ENCODE peak calls at places on chromosomes 11 and 22, in eight cellular contexts. Q is fibroblast of pulmonary artery, H is colonic mucosa, C is nephron progenitor cell, M is lower leg skin, S is right atrium auricular region, B is Caco-2, L is BJ. G is an unnamed sample.

GRCh38 chr11:47433991-47434786 is 8.0 kb upstream of the PSMC3 start:
- DNase-seq in Q (peak), H (no peak), C (no peak), M (no peak), S (no peak), B (no peak), L (peak), G (no peak)

GRCh38 chr22:26748845-26749244 is 91.5 kb downstream of the MIAT start:
- DNase-seq in Q (no peak), H (no peak), C (no peak), M (no peak), S (no peak), B (no peak), L (no peak), G (no peak)

GRCh38 chr22:19516378-19517170 is 7.6 kb downstream of the CLDN5 start:
- DNase-seq in Q (no peak), H (no peak), C (no peak), M (no peak), S (no peak), B (no peak), L (no peak), G (no peak)

GRCh38 chr11:73221451-73221850 is 3.4 kb downstream of the P2RY2 start:
- DNase-seq in Q (no peak), H (no peak), C (no peak), M (no peak), S (no peak), B (peak), L (no peak), G (no peak)

GRCh38 chr11:17498058-17498457 is 21.4 kb upstream of the ABCC8 start:
- DNase-seq in Q (no peak), H (peak), C (no peak), M (no peak), S (no peak), B (no peak), L (no peak), G (no peak)

GRCh38 chr11:32244453-32244852 is 153.6 kb downstream of the RCN1 start:
- DNase-seq in Q (no peak), H (no peak), C (no peak), M (no peak), S (no peak), B (no peak), L (no peak), G (no peak)

GRCh38 chr11:31802609-31802989 is 8.5 kb downstream of the PAX6 start:
- DNase-seq in Q (no peak), H (no peak), C (peak), M (no peak), S (no peak), B (no peak), L (no peak), G (no peak)

GRCh38 chr11:108620958-108621772 is 27.6 kb upstream of the EXPH5 start:
- DNase-seq in Q (no peak), H (no peak), C (no peak), M (no peak), S (no peak), B (no peak), L (no peak), G (no peak)

GRCh38 chr22:37633693-37634504 is 5.6 kb upstream of the SH3BP1 start:
- DNase-seq in Q (peak), H (peak), C (peak), M (peak), S (peak), B (no peak), L (peak), G (peak)

GRCh38 chr11:86942212-86942611 is 13.0 kb downstream of the FZD4 start:
- DNase-seq in Q (peak), H (no peak), C (no peak), M (no peak), S (no peak), B (no peak), L (no peak), G (no peak)

GRCh38 chr22:21915624-21916308 is 36.9 kb downstream of the PPM1F start:
- DNase-seq in Q (no peak), H (no peak), C (no peak), M (no peak), S (no peak), B (no peak), L (no peak), G (no peak)

GRCh38 chr11:30348035-30348434 is 25.1 kb downstream of the ARL14EP start:
- DNase-seq in Q (no peak), H (no peak), C (no peak), M (no peak), S (no peak), B (peak), L (no peak), G (no peak)

GRCh38 chr22:22239311-22239939 is 5.2 kb upstream of the VPREB1 start:
- DNase-seq in Q (no peak), H (no peak), C (no peak), M (no peak), S (no peak), B (no peak), L (no peak), G (no peak)

GRCh38 chr22:33658775-33659174 is 261.5 kb downstream of the LARGE1 start:
- DNase-seq in Q (peak), H (peak), C (no peak), M (peak), S (no peak), B (no peak), L (peak), G (no peak)

GRCh38 chr11:130648601-130649000 is 200.2 kb downstream of the ADAMTS15 start:
- DNase-seq in Q (peak), H (no peak), C (no peak), M (no peak), S (peak), B (no peak), L (no peak), G (no peak)

GRCh38 chr22:50621491-50621880 is 6.5 kb downstream of the ARSA start:
- DNase-seq in Q (no peak), H (no peak), C (no peak), M (no peak), S (no peak), B (no peak), L (no peak), G (no peak)

GRCh38 chr22:19872779-19873137 is 18.1 kb upstream of the GNB1L start:
- DNase-seq in Q (no peak), H (peak), C (no peak), M (no peak), S (no peak), B (no peak), L (no peak), G (peak)

GRCh38 chr11:28108909-28109308 is 721 bp downstream of the METTL15 start:
- DNase-seq in Q (no peak), H (no peak), C (no peak), M (no peak), S (no peak), B (no peak), L (no peak), G (no peak)

GRCh38 chr11:65310215-65310614 is 4.5 kb upstream of the CDC42EP2 start:
- DNase-seq in Q (no peak), H (peak), C (no peak), M (no peak), S (no peak), B (no peak), L (no peak), G (no peak)

GRCh38 chr11:75981546-75981945 is 166.5 kb downstream of the UVRAG start:
- DNase-seq in Q (no peak), H (no peak), C (no peak), M (no peak), S (no peak), B (no peak), L (no peak), G (no peak)

GRCh38 chr11:17771415-17771814 is 36.8 kb downstream of the KCNC1 start:
- DNase-seq in Q (no peak), H (no peak), C (peak), M (no peak), S (no peak), B (peak), L (no peak), G (peak)

GRCh38 chr11:119795231-119795630 is 66.2 kb upstream of the NECTIN1 start:
- DNase-seq in Q (peak), H (no peak), C (no peak), M (peak), S (no peak), B (no peak), L (peak), G (no peak)

GRCh38 chr11:72759468-72759867 is 7.3 kb upstream of the ARAP1 start:
- DNase-seq in Q (no peak), H (no peak), C (no peak), M (no peak), S (no peak), B (no peak), L (no peak), G (no peak)

GRCh38 chr11:45650166-45651095 is 15.0 kb downstream of the CHST1 start:
- DNase-seq in Q (no peak), H (no peak), C (no peak), M (no peak), S (peak), B (no peak), L (no peak), G (no peak)

GRCh38 chr11:33620423-33621120 is 80.1 kb downstream of the C11orf91 start:
- DNase-seq in Q (peak), H (no peak), C (no peak), M (no peak), S (no peak), B (no peak), L (no peak), G (no peak)

GRCh38 chr11:62048101-62048500 is 75.7 kb upstream of the INCENP start:
- DNase-seq in Q (no peak), H (no peak), C (no peak), M (no peak), S (no peak), B (no peak), L (peak), G (no peak)

DNA sequence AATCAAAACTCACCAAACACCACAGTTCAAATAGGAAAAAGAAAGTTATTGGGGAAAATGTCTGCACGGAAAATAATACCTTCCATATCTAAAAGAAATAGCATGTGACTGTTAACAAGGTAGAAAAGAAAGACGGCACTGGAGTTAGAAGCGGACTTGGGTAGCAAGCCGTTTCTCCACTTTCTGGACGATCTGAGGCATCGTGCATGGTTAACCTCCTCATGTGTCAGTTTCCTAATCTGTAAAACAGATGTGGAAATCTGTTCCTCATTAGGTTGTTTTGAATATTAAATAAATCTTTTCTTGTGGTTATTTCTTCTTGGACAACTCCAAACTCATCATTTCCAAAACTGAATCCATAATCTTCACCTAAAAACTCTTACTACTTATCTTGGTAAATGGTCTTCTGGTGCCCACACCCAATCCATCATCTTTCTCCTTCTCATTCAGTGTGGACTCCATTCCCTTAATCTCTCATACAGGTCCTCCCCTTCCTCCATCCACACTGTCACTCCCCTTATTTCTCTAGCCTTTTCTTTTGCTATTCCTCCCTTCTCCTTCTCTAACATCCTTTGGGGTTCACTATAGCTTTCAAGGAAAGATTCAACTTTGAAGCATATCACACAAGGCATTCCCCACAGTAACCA is 53.5 kb downstream of the VSIG10L2 start:
- DNase-seq in Q (no peak), H (no peak), C (no peak), M (peak), S (no peak), B (no peak), L (no peak), G (no peak)
- TF ChIP-seq CTCF in Q (no peak), H (no peak), C (no peak), M (no peak), S (no peak), B (no peak), L (no peak), G (no peak)

DNA sequence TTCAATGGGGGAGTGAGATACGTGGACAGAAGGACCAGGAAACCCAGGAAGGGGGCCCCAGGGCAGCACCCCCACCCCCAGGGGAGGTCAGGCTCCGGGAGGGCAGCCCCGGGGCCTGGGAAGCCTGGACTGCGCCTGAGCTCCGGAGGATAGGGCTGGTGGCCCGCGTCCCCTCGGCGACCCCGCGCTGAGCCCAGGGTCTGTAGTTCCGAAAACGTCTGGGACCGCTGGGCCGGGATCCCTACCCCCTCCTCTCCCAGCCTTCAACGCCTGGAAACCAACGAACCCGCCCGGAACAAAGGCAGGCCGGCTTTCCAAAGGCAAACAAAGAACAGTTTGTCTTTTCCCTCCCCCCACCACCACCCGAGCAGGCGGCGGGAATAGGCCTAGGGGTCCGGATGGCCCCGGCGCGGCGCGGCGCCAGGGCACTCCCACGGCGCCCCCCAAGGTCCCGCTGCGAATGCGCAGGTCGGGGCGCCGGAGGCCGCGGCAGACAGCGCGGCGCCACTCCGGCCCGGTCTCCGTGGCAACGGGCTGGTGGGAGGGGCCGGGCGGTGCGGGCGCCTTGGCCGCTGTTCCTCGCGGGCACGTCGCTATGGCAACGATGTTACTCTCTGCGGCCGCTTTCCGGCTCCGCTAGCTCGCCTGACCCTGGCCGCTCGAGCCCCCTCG is 58.5 kb downstream of the IGLL1 start:
- DNase-seq in Q (peak), H (peak), C (peak), M (peak), S (peak), B (peak), L (peak), G (peak)
- TF ChIP-seq CTCF in Q (no peak), H (no peak), C (no peak), M (no peak), S (no peak), B (peak), L (no peak), G (peak)

DNA sequence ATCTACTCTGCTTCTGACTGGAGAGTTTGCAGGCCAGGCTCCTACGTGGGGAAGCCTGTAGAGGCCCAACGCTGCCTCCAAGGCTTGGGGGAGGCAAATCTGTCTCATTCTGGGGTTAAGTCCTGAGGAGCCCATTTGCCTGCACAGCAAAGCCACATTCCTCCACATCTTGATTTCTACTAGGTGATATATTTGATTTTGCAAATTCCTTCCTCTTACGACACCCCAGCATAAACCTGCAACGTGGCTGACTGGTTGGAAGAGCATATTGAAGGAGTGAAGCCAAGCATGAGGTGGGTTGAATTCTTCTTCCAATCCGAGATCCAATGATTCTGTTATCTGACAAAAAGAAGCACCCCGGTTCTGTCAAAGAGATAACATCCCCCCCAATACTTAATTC is 87.1 kb downstream of the FBXO7 start:
- DNase-seq in Q (no peak), H (no peak), C (no peak), M (no peak), S (no peak), B (no peak), L (no peak), G (no peak)
- TF ChIP-seq CTCF in Q (no peak), H (no peak), C (no peak), M (no peak), S (no peak), B (no peak), L (no peak), G (no peak)

DNA sequence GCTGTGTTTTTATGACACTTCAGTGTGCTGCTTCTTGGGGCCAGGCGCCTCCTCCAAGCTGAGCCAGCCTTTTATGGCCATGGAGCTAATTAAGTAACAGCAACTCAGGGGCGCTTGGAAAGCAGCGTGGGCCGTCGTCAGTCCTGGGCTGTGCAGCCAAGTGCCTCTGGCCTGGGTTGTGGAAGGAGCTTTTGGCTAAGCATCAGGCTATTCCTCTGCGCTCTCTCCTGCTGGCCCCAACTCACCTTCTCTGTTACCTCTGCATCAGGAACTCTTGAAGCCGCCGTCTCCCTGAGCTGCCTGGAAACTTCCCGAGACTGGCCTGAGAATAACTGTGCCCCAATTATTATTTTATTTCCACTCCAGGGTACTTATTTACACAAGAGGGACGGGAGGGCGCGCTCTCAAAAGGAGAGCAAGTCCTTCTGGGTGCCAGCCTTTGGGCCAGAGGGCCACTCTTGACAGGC is 38.7 kb upstream of the NAV2 start:
- DNase-seq in Q (peak), H (peak), C (peak), M (peak), S (peak), B (no peak), L (no peak), G (peak)
- TF ChIP-seq CTCF in Q (no peak), H (no peak), C (no peak), M (no peak), S (no peak), B (no peak), L (no peak), G (no peak)

DNA sequence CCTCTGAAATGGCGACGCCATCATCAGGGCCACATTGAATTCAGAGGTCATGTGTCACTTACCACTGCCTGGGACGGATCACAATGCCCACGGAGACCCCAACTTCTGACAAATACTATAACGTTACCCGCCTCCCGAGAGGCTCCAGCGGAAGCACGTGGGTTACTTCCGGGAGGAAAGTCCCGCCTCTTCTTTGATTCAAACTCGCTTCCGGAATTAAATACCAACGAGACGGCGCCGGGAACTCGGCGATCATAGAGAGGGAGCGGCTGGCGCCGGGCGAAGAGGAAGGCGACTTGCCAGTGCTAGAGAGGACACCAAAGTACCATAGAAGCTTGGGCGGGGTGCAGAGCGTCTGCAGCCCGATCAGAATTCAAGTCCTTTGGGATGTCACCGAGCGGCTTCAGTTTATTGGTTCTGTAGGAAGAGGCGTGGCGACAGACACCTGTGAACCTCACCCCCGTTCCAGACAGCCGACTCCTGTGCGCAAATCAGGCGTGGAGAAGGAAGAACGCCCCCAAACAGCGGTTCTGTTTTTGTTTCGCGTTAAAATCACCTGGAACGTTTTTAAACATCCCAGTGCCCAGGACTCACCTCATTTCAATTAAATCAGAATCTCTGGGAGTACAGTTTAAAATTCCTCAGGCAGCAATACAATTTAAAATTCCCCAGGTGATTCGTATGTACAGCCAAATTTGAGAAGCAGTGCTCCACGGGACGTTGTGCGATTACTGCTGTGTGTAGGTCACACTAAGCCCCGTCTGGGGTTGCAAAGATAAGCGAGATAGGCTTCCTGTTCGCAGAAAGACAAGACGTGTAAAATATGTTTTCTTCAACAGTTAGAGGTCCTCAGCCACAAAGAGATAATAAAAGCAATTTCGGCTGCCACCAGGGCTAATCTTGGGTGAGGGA is at the start of gene TIMM10:
- DNase-seq in Q (peak), H (peak), C (peak), M (peak), S (peak), B (peak), L (peak), G (peak)
- TF ChIP-seq CTCF in Q (no peak), H (no peak), C (no peak), M (no peak), S (no peak), B (no peak), L (no peak), G (no peak)

DNA sequence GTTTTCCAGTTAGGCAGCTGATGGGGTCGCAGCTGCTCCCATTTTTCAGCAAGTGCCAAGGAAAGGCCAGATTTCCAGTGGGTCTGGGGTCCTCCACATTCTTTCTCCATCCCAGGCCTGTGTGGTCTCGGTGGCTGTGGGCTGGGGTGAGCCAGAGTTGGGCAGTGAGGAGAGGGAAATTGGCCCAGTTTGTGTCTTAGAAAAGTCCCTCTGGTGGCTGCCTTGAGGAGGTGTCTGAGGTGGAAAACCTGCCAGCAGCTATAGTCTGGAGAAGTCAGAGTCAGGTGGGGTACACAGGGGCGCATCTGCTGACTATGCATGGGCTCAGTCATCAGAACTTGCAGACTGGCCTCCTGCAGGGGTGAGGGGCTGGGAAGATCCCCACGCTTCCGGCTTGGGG is 30.5 kb downstream of the MRGPRD start:
- DNase-seq in Q (peak), H (no peak), C (no peak), M (no peak), S (no peak), B (no peak), L (no peak), G (no peak)
- TF ChIP-seq CTCF in Q (peak), H (no peak), C (peak), M (no peak), S (no peak), B (peak), L (peak), G (peak)

GRCh38 chr11:63277345-63277943 is 34.0 kb upstream of the SLC22A25 start:
- DNase-seq in Q (no peak), H (no peak), C (no peak), M (no peak), S (no peak), B (no peak), L (no peak), G (no peak)
- TF ChIP-seq CTCF in Q (peak), H (no peak), C (no peak), M (no peak), S (no peak), B (no peak), L (no peak), G (peak)

GRCh38 chr22:49077586-49077985 is 750.1 kb downstream of the BRD1 start:
- DNase-seq in Q (no peak), H (no peak), C (no peak), M (no peak), S (no peak), B (no peak), L (no peak), G (no peak)
- TF ChIP-seq CTCF in Q (no peak), H (no peak), C (no peak), M (no peak), S (no peak), B (no peak), L (no peak), G (no peak)